ENCODE peak calls at places on chromosomes 12 and 14, in five cellular contexts. Z is foreskin keratinocyte; C is naive thymus-derived CD4-positive, alpha-beta T cell; S is PC-9; Q is mesendoderm. F is an unnamed sample. For H3K4me1, the result is how much of the 10 kb centered on the place peaks cover.

GRCh38 chr14:35154016-35154415 is 31.7 kb downstream of the PRORP start:
- DNase-seq in Z (no peak), C (no peak), S (no peak), Q (no peak), F (no peak)

GRCh38 chr12:126607867-126608266 is 1542.6 kb downstream of the AACS start:
- DNase-seq in Z (no peak), C (no peak), S (no peak), Q (no peak), F (no peak)

GRCh38 chr12:57766464-57767311 is at the start of gene CYP27B1:
- DNase-seq in Z (peak), C (no peak), S (no peak), Q (peak), F (peak)

GRCh38 chr12:64186789-64187188 is 35.3 kb downstream of the KICS2 start:
- DNase-seq in Z (peak), C (no peak), S (no peak), Q (no peak), F (no peak)

GRCh38 chr14:86086962-86087361 is 557.0 kb downstream of the FLRT2 start:
- DNase-seq in Z (no peak), C (no peak), S (no peak), Q (no peak), F (no peak)

GRCh38 chr12:113684053-113684907 is 212.6 kb upstream of the LHX5 start:
- DNase-seq in Z (no peak), C (no peak), S (no peak), Q (peak), F (peak)

GRCh38 chr12:89180496-89180895 is 171.8 kb downstream of the DUSP6 start:
- DNase-seq in Z (no peak), C (no peak), S (no peak), Q (no peak), F (no peak)

GRCh38 chr14:23169622-23170021 is 13.8 kb downstream of the SLC7A8 start:
- DNase-seq in Z (no peak), C (no peak), S (no peak), Q (no peak), F (no peak)

GRCh38 chr12:42922512-42922865 is 332.9 kb upstream of the PRICKLE1 start:
- DNase-seq in Z (no peak), C (no peak), S (no peak), Q (no peak), F (no peak)

GRCh38 chr12:53172352-53172751 is 8.2 kb upstream of the ZNF740 start:
- DNase-seq in Z (no peak), C (no peak), S (no peak), Q (no peak), F (no peak)

GRCh38 chr14:24070285-24071143 is 848 bp upstream of the CPNE6 start:
- DNase-seq in Z (no peak), C (no peak), S (no peak), Q (no peak), F (no peak)

GRCh38 chr14:52840916-52841315 is 49.5 kb upstream of the GNPNAT1 start:
- DNase-seq in Z (peak), C (no peak), S (no peak), Q (no peak), F (no peak)

GRCh38 chr12:132290203-132290540 is 39.2 kb downstream of the GALNT9 start:
- DNase-seq in Z (no peak), C (no peak), S (no peak), Q (no peak), F (no peak)

GRCh38 chr12:65879878-65880277 is 55.6 kb downstream of the HMGA2 start:
- DNase-seq in Z (peak), C (no peak), S (peak), Q (no peak), F (no peak)

GRCh38 chr14:103522649-103523582 is at the start of gene CKB:
- DNase-seq in Z (no peak), C (no peak), S (no peak), Q (peak), F (peak)

GRCh38 chr12:51836012-51836832 is 12.3 kb downstream of the FIGNL2 start:
- DNase-seq in Z (peak), C (no peak), S (no peak), Q (peak), F (peak)

GRCh38 chr12:76623929-76624328 is 64.4 kb upstream of the OSBPL8 start:
- DNase-seq in Z (peak), C (no peak), S (peak), Q (peak), F (no peak)

GRCh38 chr14:104893435-104894207 is 28.6 kb downstream of the CEP170B start:
- DNase-seq in Z (no peak), C (no peak), S (no peak), Q (no peak), F (peak)

GRCh38 chr14:24313912-24314311 is 2.6 kb downstream of the LTB4R start:
- DNase-seq in Z (no peak), C (no peak), S (no peak), Q (no peak), F (no peak)

GRCh38 chr12:15446798-15447197 is 124.5 kb downstream of the PTPRO start:
- DNase-seq in Z (peak), C (no peak), S (peak), Q (no peak), F (no peak)

GRCh38 chr12:90940872-90941499 is 14.0 kb downstream of the CCER1 start:
- DNase-seq in Z (peak), C (no peak), S (peak), Q (peak), F (no peak)

GRCh38 chr12:7583471-7583870 is 79.9 kb upstream of the CD163 start:
- DNase-seq in Z (no peak), C (no peak), S (no peak), Q (no peak), F (no peak)

GRCh38 chr12:132686831-132687210 is 321 bp downstream of the POLE start:
- DNase-seq in Z (no peak), C (no peak), S (no peak), Q (peak), F (no peak)

GRCh38 chr14:104144911-104145825 is 6.8 kb downstream of the KIF26A start:
- DNase-seq in Z (no peak), C (no peak), S (no peak), Q (no peak), F (peak)

GRCh38 chr12:132021031-132021871 is 71.5 kb downstream of the EP400 start:
- DNase-seq in Z (no peak), C (no peak), S (no peak), Q (no peak), F (no peak)

GRCh38 chr12:30100736-30101135 is 317.0 kb upstream of the TMTC1 start:
- DNase-seq in Z (no peak), C (no peak), S (no peak), Q (no peak), F (no peak)

GRCh38 chr12:57111046-57111698 is at the start of gene STAT6:
- DNase-seq in Z (peak), C (peak), S (peak), Q (peak), F (peak)

GRCh38 chr12:11861155-11861863 is 209.4 kb upstream of the BCL2L14 start:
- DNase-seq in Z (no peak), C (no peak), S (no peak), Q (peak), F (no peak)
- H3K4me1 ChIP-seq in Z (under half), C (under half), S (under half), Q (under half), F (under half)

GRCh38 chr12:110684322-110684836 is 4.5 kb downstream of the HVCN1 start:
- DNase-seq in Z (no peak), C (no peak), S (no peak), Q (no peak), F (no peak)
- H3K4me1 ChIP-seq in Z (under half), C (under half), S (under half), Q (under half), F (under half)

DNA sequence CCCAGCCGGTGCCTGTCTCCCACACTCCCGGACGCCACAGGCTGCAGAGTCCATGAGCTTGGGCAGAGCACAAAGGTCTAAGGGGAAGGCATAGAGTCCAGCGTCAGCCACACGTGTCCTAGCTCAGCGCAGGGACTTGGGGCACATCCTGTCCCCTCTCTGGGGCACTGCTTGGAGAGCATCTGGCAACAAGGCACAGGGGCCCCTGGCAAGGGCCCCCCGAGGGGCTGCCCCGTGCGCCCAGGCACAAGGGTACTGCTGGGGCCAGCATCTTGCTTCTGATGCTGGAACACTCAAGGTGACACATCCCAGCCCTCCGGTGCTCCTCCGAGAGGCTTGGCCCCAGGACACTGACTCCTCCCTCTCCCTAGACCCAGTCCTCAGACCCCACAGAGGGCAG is 58.4 kb downstream of the BCL11B start:
- DNase-seq in Z (no peak), C (no peak), S (no peak), Q (no peak), F (no peak)
- H3K4me1 ChIP-seq in Z (under half), C (half or more), S (under half), Q (under half), F (under half)

GRCh38 chr12:124507188-124508109 is 60.0 kb downstream of the NCOR2 start:
- DNase-seq in Z (no peak), C (no peak), S (no peak), Q (no peak), F (no peak)

GRCh38 chr12:124509300-124509675 is 58.1 kb downstream of the NCOR2 start:
- DNase-seq in Z (no peak), C (no peak), S (no peak), Q (no peak), F (no peak)

GRCh38 chr12:124506832-124507153 is 60.6 kb downstream of the NCOR2 start:
- DNase-seq in Z (no peak), C (no peak), S (no peak), Q (no peak), F (no peak)

GRCh38 chr12:124509676-124510300 is 57.6 kb downstream of the NCOR2 start:
- DNase-seq in Z (peak), C (no peak), S (peak), Q (peak), F (peak)

DNA sequence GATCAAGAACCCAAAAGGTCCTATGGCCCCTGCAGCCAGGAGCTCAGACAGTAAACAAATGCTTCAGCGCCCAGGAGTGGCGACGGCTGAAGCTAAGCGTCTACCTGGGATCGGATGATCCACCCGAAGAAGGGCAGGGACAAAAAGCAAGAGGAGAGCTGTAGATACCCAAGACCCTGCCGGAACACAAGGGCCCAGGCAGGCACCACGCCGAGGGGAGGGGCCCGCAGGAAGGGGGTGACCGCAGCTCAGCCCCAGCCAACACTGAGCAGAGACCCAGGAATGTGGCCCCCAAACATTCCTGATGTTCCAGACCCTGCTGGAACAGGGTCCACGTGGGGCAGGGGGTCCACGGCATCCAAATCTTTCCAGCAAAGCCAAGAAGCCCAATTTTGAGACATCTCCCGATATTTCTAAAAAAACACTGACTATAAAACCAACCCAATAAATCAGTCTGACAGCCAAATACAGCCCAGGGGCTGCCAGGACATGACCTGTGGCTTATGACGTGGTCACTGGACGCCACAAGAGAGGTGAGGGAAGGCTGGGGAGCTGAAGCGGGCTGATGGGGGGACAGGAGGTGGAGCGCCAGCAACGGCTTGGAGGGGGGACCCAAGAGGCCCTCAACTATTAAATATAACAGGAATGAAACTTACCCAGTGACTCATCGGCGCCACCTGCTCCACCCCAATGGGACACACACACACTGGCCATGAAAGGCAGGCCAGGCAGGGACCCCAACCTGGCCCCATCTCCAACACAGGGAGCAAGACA is 58.9 kb downstream of the NCOR2 start:
- DNase-seq in Z (no peak), C (no peak), S (no peak), Q (no peak), F (no peak)
- H3K4me1 ChIP-seq in Z (under half), C (under half), S (half or more), Q (under half), F (under half)

GRCh38 chr12:123973552-123974341 is 732 bp downstream of the ZNF664 start:
- DNase-seq in Z (no peak), C (peak), S (peak), Q (peak), F (peak)
- H3K4me1 ChIP-seq in Z (under half), C (under half), S (under half), Q (under half), F (under half)

DNA sequence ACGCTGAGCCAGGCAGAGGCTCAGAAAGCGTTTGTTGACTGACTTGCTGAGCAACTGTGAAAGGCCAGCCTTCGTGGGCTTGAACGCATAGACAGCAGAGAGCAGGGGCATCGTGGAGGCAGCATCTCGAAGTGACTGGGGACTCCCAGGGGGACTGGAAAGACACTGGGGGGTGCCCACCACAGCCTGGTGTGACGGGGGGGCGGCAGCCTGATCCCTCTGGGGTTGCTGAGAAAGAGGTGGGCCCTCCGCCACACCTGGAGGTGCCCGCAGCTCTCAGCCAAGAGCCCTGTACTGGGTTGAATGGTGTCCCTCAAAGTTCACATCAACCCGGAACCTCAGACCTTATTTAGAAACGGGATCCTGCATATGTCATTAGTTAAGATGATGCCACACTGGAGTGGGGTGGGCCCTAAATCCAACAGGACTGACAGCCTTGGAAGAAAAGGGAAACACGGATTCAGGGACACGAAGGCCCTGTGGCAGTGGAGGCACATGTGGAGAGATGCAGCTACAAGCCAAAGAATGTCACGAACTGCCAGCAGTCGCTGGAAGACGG is 84.6 kb downstream of the RFLNA start:
- DNase-seq in Z (no peak), C (no peak), S (no peak), Q (no peak), F (no peak)
- H3K4me1 ChIP-seq in Z (under half), C (under half), S (under half), Q (under half), F (under half)

GRCh38 chr14:64700894-64701293 is 3.3 kb upstream of the PLEKHG3 start:
- DNase-seq in Z (no peak), C (no peak), S (no peak), Q (no peak), F (no peak)
- H3K4me1 ChIP-seq in Z (under half), C (under half), S (under half), Q (under half), F (under half)

GRCh38 chr12:102959391-102959790 is 1.9 kb downstream of the ASCL1 start:
- DNase-seq in Z (no peak), C (no peak), S (no peak), Q (no peak), F (no peak)
- H3K4me1 ChIP-seq in Z (under half), C (under half), S (under half), Q (under half), F (under half)

F was measured in H9.